ENCODE peak calls at places on chromosomes 2 and 18, in six cellular contexts. I, T, O, S, D and E are unnamed samples.

GRCh38 chr2:223700221-223700620 is 98.1 kb upstream of the SCG2 start:
- DNase-seq in I (no peak), T (no peak), O (no peak), S (no peak), D (no peak), E (no peak)

GRCh38 chr18:56869189-56869777 is 218.1 kb downstream of the WDR7 start:
- DNase-seq in I (no peak), T (peak; percentile 13), O (peak; percentile 50), S (no peak), D (peak; percentile 35), E (no peak)

GRCh38 chr2:11904029-11904428 is 157.6 kb downstream of the LPIN1 start:
- DNase-seq in I (no peak), T (peak; percentile 44), O (no peak), S (no peak), D (no peak), E (no peak)

GRCh38 chr2:13005761-13006336 is 289.1 kb downstream of the TRIB2 start:
- DNase-seq in I (no peak), T (no peak), O (no peak), S (no peak), D (no peak), E (no peak)

GRCh38 chr18:22173928-22174301 is 4.5 kb downstream of the GATA6 start:
- DNase-seq in I (no peak), T (no peak), O (no peak), S (no peak), D (no peak), E (no peak)

GRCh38 chr18:6891788-6892187 is 162.3 kb downstream of the ARHGAP28 start:
- DNase-seq in I (no peak), T (no peak), O (no peak), S (no peak), D (no peak), E (no peak)

GRCh38 chr2:225670111-225670974 is 270.8 kb downstream of the NYAP2 start:
- DNase-seq in I (no peak), T (no peak), O (no peak), S (no peak), D (peak; percentile 35), E (no peak)

GRCh38 chr2:148675708-148676107 is 31.2 kb downstream of the EPC2 start:
- DNase-seq in I (no peak), T (no peak), O (no peak), S (no peak), D (peak; percentile 37), E (no peak)

GRCh38 chr2:136381722-136382633 is 264.0 kb upstream of the CXCR4 start:
- DNase-seq in I (no peak), T (peak; percentile 66), O (no peak), S (no peak), D (no peak), E (no peak)

GRCh38 chr2:138359532-138359931 is 142.0 kb upstream of the SPOPL start:
- DNase-seq in I (no peak), T (no peak), O (no peak), S (no peak), D (no peak), E (no peak)

GRCh38 chr18:23133860-23134779 is 1.2 kb upstream of the CABLES1 start:
- DNase-seq in I (no peak), T (peak; percentile 87), O (no peak), S (peak; percentile 73), D (no peak), E (no peak)

GRCh38 chr2:218984239-218985020 is 554 bp downstream of the FEV start:
- DNase-seq in I (no peak), T (no peak), O (peak; percentile 44), S (peak; percentile 54), D (no peak), E (no peak)

GRCh38 chr2:237617305-237617982 is 9.9 kb upstream of the LRRFIP1 start:
- DNase-seq in I (no peak), T (no peak), O (no peak), S (no peak), D (no peak), E (no peak)

GRCh38 chr2:240499309-240500301 is 58.2 kb downstream of the ANKMY1 start:
- DNase-seq in I (no peak), T (no peak), O (no peak), S (no peak), D (no peak), E (no peak)